ENCODE peak calls at places on chromosomes 2 and 18, in eight cellular contexts. O is prostate gland, V is K562, Y is stomach, H is sigmoid colon, I is endothelial cell of umbilical vein, B is spleen, M is transverse colon. K is an unnamed sample.
A peak's percentile ranks its signal among the peaks of the same experiment; 100 is the strongest.

GRCh38 chr2:195486987-195487644 is 169.9 kb upstream of the SLC39A10 start:
- DNase-seq in O (no peak), V (peak; percentile 58), Y (no peak), H (no peak), I (no peak), B (no peak), M (no peak), K (no peak)

GRCh38 chr18:65326831-65327230 is 424.0 kb upstream of the CDH7 start:
- DNase-seq in O (no peak), V (no peak), Y (no peak), H (no peak), I (no peak), B (no peak), M (no peak), K (no peak)

GRCh38 chr18:77360315-77361186 is 110.9 kb downstream of the GALR1 start:
- DNase-seq in O (no peak), V (no peak), Y (no peak), H (no peak), I (no peak), B (no peak), M (no peak), K (no peak)

GRCh38 chr2:84919885-84920580 is 14.6 kb downstream of the TMSB10 start:
- DNase-seq in O (no peak), V (peak; percentile 28), Y (no peak), H (peak; percentile 77), I (peak; percentile 91), B (no peak), M (peak; percentile 42), K (no peak)

GRCh38 chr18:36302676-36303075 is 5.2 kb downstream of the FHOD3 start:
- DNase-seq in O (no peak), V (no peak), Y (no peak), H (no peak), I (no peak), B (no peak), M (no peak), K (no peak)

GRCh38 chr2:231795525-231796327 is 9.5 kb downstream of the COPS7B start:
- DNase-seq in O (peak; percentile 64), V (no peak), Y (peak; percentile 85), H (no peak), I (peak; percentile 89), B (no peak), M (peak; percentile 79), K (no peak)

GRCh38 chr18:45527891-45528290 is 87.4 kb upstream of the SLC14A2 start:
- DNase-seq in O (no peak), V (no peak), Y (no peak), H (no peak), I (no peak), B (no peak), M (no peak), K (no peak)

GRCh38 chr2:155965415-155966070 is 367.0 kb downstream of the NR4A2 start:
- DNase-seq in O (no peak), V (no peak), Y (no peak), H (no peak), I (no peak), B (no peak), M (no peak), K (no peak)

GRCh38 chr2:40033781-40034180 is 254.7 kb upstream of the THUMPD2 start:
- DNase-seq in O (no peak), V (no peak), Y (no peak), H (no peak), I (no peak), B (no peak), M (no peak), K (no peak)

GRCh38 chr2:27024188-27024587 is 8.6 kb upstream of the TMEM214 start:
- DNase-seq in O (no peak), V (no peak), Y (no peak), H (no peak), I (no peak), B (no peak), M (no peak), K (no peak)

GRCh38 chr2:162063281-162063680 is 10.7 kb downstream of the DPP4 start:
- DNase-seq in O (no peak), V (no peak), Y (no peak), H (no peak), I (no peak), B (no peak), M (no peak), K (no peak)

GRCh38 chr2:280655-281110 is 7.2 kb downstream of the ALKAL2 start:
- DNase-seq in O (no peak), V (no peak), Y (no peak), H (no peak), I (no peak), B (no peak), M (no peak), K (no peak)
- TF ChIP-seq POLR2A in O (no peak), V (no peak), Y (no peak), H (no peak), I (no peak), B (no peak), M (no peak), K (no peak)

GRCh38 chr2:70965506-70965905 is 12.9 kb upstream of the ANKRD53 start:
- DNase-seq in O (no peak), V (no peak), Y (no peak), H (no peak), I (no peak), B (no peak), M (no peak), K (peak; percentile 41)

GRCh38 chr2:70962885-70963878 is 15.2 kb upstream of the ANKRD53 start:
- DNase-seq in O (no peak), V (no peak), Y (no peak), H (no peak), I (no peak), B (peak; percentile 72), M (no peak), K (peak; percentile 77)

GRCh38 chr2:70966681-70967080 is 11.7 kb upstream of the ANKRD53 start:
- DNase-seq in O (no peak), V (no peak), Y (no peak), H (no peak), I (no peak), B (peak; percentile 28), M (no peak), K (no peak)

GRCh38 chr2:70964133-70964532 is 14.3 kb upstream of the ANKRD53 start:
- DNase-seq in O (no peak), V (no peak), Y (no peak), H (no peak), I (no peak), B (no peak), M (no peak), K (no peak)

DNA sequence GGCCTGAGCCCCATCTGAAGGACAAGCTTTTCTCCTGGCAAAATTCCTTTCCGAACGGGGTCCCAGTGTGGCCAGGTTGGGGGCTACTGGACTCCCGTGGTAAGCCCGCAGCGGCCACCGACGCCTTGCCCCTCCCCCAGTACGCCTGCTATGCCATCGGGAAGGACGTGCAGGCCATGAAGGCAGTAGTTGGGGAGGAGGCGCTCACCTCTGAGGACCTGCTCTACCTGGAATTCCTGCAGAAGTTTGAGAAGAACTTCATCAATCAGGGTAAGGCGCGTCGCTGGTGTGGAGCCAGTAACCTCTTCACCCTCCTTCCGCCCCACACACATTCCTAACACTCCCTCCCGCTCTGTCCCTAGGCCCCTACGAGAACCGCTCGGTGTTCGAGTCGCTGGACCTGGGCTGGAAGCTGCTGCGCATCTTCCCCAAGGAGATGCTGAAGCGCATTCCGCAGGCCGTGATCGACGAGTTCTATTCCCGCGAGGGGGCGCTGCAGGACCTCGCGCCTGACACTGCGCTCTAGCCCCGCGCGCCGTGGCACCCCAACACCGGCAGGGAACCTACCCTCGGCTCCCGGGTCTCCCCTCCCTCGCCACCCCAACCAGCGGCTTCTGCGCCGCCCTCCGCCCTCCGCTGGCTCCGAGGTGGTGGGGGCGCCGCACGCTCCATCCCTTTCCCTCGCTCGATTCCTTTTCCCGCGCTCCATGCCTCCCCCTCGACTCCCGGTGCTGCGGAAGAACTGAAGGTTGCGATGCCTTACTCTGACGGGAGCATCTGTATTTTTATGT is 13.6 kb upstream of the ANKRD53 start:
- DNase-seq in O (peak; percentile 64), V (peak; percentile 71), Y (peak; percentile 75), H (peak; percentile 88), I (peak; percentile 56), B (peak; percentile 93), M (peak; percentile 83), K (peak; percentile 86)
- H3K4me3 ChIP-seq in O (peak overlapping the region; percentile 35), V (peak overlapping the region; percentile 47), Y (peak overlapping the region; percentile 52), H (peak overlapping the region; percentile 42), I (peak overlapping the region; percentile 19), B (peak overlapping the region; percentile 59), M (peak overlapping the region; percentile 50), K (peak overlapping the region; percentile 51)

DNA sequence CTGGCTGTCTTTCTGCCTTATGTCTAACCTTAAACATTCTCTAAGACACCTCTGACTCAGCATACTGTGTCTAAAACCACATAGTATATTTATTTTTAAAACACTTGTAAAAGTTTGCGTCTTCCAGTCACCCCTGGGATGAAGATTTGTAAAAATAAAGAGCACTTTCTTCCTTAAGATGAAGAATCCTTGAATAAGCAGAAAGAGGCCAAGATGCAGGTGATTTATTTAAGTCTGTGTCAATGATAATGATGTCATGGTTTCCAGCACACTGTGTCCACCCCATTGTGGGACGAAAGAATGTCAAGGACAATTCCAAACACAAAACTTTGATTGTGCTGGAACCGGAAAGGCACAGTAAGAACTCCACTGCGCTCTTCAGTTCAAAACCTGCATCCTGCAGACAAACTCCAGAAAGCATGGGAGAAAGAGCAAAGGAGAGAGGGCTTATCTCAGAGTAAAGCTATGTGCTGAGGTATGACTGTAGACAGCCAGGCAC is 92.9 kb downstream of the ZEB2 start:
- DNase-seq in O (no peak), V (no peak), Y (no peak), H (no peak), I (peak; percentile 82), B (no peak), M (no peak), K (no peak)
- TF ChIP-seq POLR2AphosphoS5 in O (no peak), V (no peak), Y (peak; percentile 12), H (no peak), I (no peak), B (no peak), M (peak; percentile 9), K (no peak)

DNA sequence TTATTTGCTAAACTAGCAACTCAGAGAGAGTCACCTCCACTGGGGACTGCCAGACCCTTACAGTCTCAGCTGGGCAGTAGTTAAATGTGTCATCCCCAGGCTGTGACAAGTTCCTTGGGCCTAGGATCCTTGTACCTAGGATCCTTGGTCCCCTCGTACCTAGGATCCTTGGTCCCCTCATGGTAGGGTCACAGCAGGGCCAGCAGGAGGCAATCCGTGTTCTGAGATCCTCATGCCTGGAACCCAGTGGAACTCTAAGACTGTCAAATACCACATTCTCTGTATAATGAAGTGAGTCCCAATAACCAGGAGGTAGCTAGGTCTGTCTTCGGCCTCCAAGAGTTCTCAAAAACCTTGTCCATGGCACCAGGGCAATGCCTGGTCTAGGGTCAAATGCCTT is 60.8 kb downstream of the LYPD6B start:
- DNase-seq in O (no peak), V (no peak), Y (no peak), H (no peak), I (no peak), B (no peak), M (no peak), K (no peak)
- TF ChIP-seq POLR2A in O (no peak), V (no peak), Y (no peak), H (no peak), I (no peak), B (no peak), M (no peak), K (no peak)

GRCh38 chr2:735670-736218 is 58.5 kb upstream of the TMEM18 start:
- DNase-seq in O (no peak), V (no peak), Y (no peak), H (no peak), I (no peak), B (no peak), M (no peak), K (no peak)
- H3K4me3 ChIP-seq in O (no peak overlapping the region), V (no peak overlapping the region), Y (no peak overlapping the region), H (no peak overlapping the region), I (no peak overlapping the region), B (no peak overlapping the region), M (no peak overlapping the region), K (no peak overlapping the region)